ENCODE peak calls at places on chromosomes 13 and 19, in four cellular contexts. H is lower leg skin, V is AG04449, U is upper lobe of right lung. Q is an unnamed sample.

GRCh38 chr19:1261512-1261862 is 7.6 kb upstream of the CIRBP start:
- DNase-seq in V (no peak), H (no peak), U (peak; percentile 73), Q (no peak)

GRCh38 chr19:3142938-3143337 is 7.1 kb downstream of the GNA15 start:
- DNase-seq in H (no peak), V (no peak), U (no peak), Q (no peak)

GRCh38 chr13:41465965-41466364 is 8.6 kb downstream of the RGCC start:
- DNase-seq in V (no peak), H (no peak), U (no peak), Q (no peak)

GRCh38 chr13:35198821-35199220 is 256.8 kb downstream of the NBEA start:
- DNase-seq in U (no peak), V (no peak), H (no peak), Q (no peak)

GRCh38 chr19:14048439-14049153 is 13.3 kb downstream of the PALM3 start:
- DNase-seq in V (no peak), H (no peak), U (peak; percentile 83), Q (no peak)

GRCh38 chr13:111171629-111172028 is 56.5 kb downstream of the ARHGEF7 start:
- DNase-seq in U (no peak), H (no peak), V (no peak), Q (no peak)

GRCh38 chr19:55118401-55118991 is 1.1 kb upstream of the PPP1R12C start:
- DNase-seq in U (peak; percentile 77), H (peak; percentile 55), V (no peak), Q (no peak)

GRCh38 chr13:50587839-50588373 is 255.6 kb downstream of the DLEU7 start:
- DNase-seq in V (no peak), H (no peak), U (no peak), Q (no peak)

GRCh38 chr13:50334092-50334778 is 319.0 kb downstream of the KCNRG start:
- DNase-seq in U (no peak), H (no peak), V (no peak), Q (no peak)

GRCh38 chr13:66644855-66645460 is 585.2 kb downstream of the PCDH9 start:
- DNase-seq in H (no peak), U (no peak), V (no peak), Q (no peak)

GRCh38 chr13:86881390-86881789 is 789.8 kb upstream of the SLITRK5 start:
- DNase-seq in V (no peak), U (no peak), H (no peak), Q (no peak)

GRCh38 chr19:17855333-17856152 is 4.2 kb upstream of the RPL18A start:
- DNase-seq in U (peak; percentile 92), H (peak; percentile 77), V (no peak), Q (no peak)

GRCh38 chr19:53461866-53462265 is 5.7 kb upstream of the ZNF813 start:
- DNase-seq in H (no peak), U (no peak), V (no peak), Q (no peak)

GRCh38 chr13:43242040-43242439 is 218.7 kb downstream of the DNAJC15 start:
- DNase-seq in V (no peak), U (no peak), H (no peak), Q (no peak)

GRCh38 chr19:18856385-18857126 is 24.8 kb downstream of the UPF1 start:
- DNase-seq in U (no peak), V (no peak), H (no peak), Q (no peak)

GRCh38 chr13:40672310-40673060 is 6.0 kb upstream of the FOXO1 start:
- DNase-seq in V (no peak), H (no peak), U (no peak), Q (no peak)

GRCh38 chr19:33621811-33622504 is at the start of gene CHST8:
- DNase-seq in H (no peak), U (no peak), V (no peak), Q (no peak)

GRCh38 chr19:1863638-1864479 is 480 bp upstream of the KLF16 start:
- DNase-seq in V (peak; percentile 42), H (peak; percentile 84), U (peak; percentile 96), Q (no peak)

GRCh38 chr13:36725936-36726335 is 52.1 kb downstream of the SERTM1 start:
- DNase-seq in V (no peak), H (no peak), U (no peak), Q (no peak)

GRCh38 chr19:51721905-51722304 is 1.9 kb downstream of the HAS1 start:
- DNase-seq in H (no peak), U (no peak), V (no peak), Q (no peak)

GRCh38 chr19:58305932-58306323 is 751 bp downstream of the ERVK3-1 start:
- DNase-seq in V (no peak), U (no peak), H (no peak), Q (no peak)

GRCh38 chr13:93473441-93474270 is 247.0 kb downstream of the GPC6 start:
- DNase-seq in V (no peak), H (no peak), U (no peak), Q (no peak)

GRCh38 chr13:40024962-40025714 is 369.7 kb downstream of the COG6 start:
- DNase-seq in V (no peak), U (no peak), H (no peak), Q (no peak)

GRCh38 chr19:40726279-40726678 is 9.4 kb downstream of the ITPKC start:
- DNase-seq in V (no peak), U (no peak), H (no peak), Q (no peak)
- TF ChIP-seq CTCF in V (no peak), U (no peak), H (no peak), Q (no peak)

DNA sequence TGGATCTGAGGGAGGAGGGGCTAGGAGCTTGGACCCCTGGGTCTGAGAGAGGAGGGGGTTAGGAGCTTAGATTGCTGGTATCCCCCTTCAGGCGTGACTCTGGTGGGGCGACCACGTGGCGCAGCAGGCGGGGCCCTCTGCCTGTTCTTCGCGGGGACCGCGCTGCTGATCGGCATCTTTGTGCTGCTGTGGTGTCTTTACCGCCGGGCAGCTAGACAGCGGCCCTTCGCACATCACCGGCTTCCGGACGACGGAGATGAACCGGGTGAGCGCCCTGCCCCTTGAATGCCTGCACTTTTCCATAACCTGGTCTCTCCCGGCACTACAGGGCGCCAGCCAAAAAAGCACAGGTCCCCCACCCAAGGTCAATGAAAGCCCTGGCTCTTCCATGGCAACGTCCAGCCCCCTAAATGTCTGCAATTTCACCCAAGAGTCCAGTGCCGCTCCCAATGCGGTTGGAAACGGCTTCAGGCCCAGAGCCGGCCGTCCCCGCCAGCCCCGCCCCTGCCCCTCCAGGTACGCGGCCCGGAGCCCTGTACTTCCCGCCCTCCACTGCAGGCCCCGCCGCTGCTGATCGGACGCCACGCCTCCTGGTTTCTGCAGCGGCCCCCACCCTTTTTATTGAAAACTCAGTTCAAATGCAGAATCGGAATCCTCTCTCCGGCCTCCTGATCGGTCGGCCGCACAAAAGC is 2.8 kb downstream of the GFY start:
- DNase-seq in H (no peak), V (no peak), U (no peak), Q (no peak)
- H3K4me3 ChIP-seq in H (no peak overlapping the region), V (no peak overlapping the region), U (no peak overlapping the region), Q (no peak overlapping the region)

GRCh38 chr19:32070101-32070500 is 275.3 kb upstream of the ZNF507 start:
- DNase-seq in U (no peak), H (no peak), V (no peak), Q (no peak)
- TF ChIP-seq CTCF in U (no peak), H (no peak), V (no peak), Q (no peak)

GRCh38 chr19:29939628-29940027 is 2.4 kb upstream of the URI1 start:
- DNase-seq in V (no peak), U (no peak), H (no peak), Q (no peak)

GRCh38 chr19:29934781-29935180 is 7.3 kb upstream of the URI1 start:
- DNase-seq in H (no peak), V (no peak), U (no peak), Q (no peak)

GRCh38 chr19:29928831-29929230 is 13.2 kb upstream of the URI1 start:
- DNase-seq in V (no peak), H (no peak), U (no peak), Q (peak; percentile 52)

GRCh38 chr19:29936409-29936808 is 5.6 kb upstream of the URI1 start:
- DNase-seq in U (no peak), H (no peak), V (no peak), Q (no peak)

DNA sequence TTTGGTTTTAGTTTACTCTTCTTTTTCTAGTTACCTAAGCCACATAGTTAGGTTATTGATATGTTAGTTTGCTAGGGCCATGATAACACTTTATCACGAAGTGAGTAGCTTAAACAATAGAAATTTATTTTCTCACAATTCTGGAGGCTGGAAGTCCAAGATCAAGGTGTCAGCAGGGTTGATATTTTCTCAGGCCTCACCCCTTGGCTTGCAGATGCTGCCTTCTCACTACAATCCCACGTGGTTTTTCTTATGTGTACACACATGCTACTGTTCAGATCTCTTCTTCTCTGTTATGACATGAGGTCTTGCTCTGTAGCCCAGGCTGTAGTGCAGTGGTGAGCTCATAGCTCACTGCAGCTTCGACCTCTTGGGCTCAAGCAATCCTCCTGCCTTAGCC is 7.8 kb upstream of the URI1 start:
- DNase-seq in V (no peak), H (no peak), U (no peak), Q (no peak)
- H3K4me3 ChIP-seq in V (no peak overlapping the region), H (no peak overlapping the region), U (no peak overlapping the region), Q (no peak overlapping the region)